ENCODE peak calls at places on chromosomes 11 and 22, in five cellular contexts. One of them, this sample, is unnamed.
A peak's percentile ranks its signal among the peaks of the same experiment; 100 is the strongest.

GRCh38 chr11:59152312-59152967 is 9.8 kb downstream of the FAM111A start:
- DNase-seq in HAP-1: no peak
- DNase-seq in lung: no peak
- DNase-seq in MM.1S: peak; percentile 62
- DNase-seq in kidney tubule cell: no peak
- DNase-seq in this sample: no peak

GRCh38 chr22:36208934-36209333 is 7.3 kb upstream of the APOL4 start:
- DNase-seq in lung: no peak
- DNase-seq in MM.1S: no peak
- DNase-seq in HAP-1: no peak
- DNase-seq in kidney tubule cell: no peak
- DNase-seq in this sample: no peak

GRCh38 chr11:30733748-30734147 is 147.6 kb upstream of the MPPED2 start:
- DNase-seq in HAP-1: no peak
- DNase-seq in lung: no peak
- DNase-seq in kidney tubule cell: no peak
- DNase-seq in MM.1S: no peak
- DNase-seq in this sample: no peak

GRCh38 chr11:10294289-10294953 is 402 bp upstream of the SBF2 start:
- DNase-seq in kidney tubule cell: peak; percentile 52
- DNase-seq in lung: no peak
- DNase-seq in MM.1S: no peak
- DNase-seq in HAP-1: peak; percentile 50
- DNase-seq in this sample: peak; percentile 36

GRCh38 chr22:23253475-23254055 is 73.3 kb downstream of the BCR start:
- DNase-seq in lung: no peak
- DNase-seq in HAP-1: no peak
- DNase-seq in MM.1S: no peak
- DNase-seq in kidney tubule cell: no peak
- DNase-seq in this sample: no peak

GRCh38 chr11:10633261-10633660 is 60.3 kb downstream of the IRAG1 start:
- DNase-seq in kidney tubule cell: no peak
- DNase-seq in HAP-1: no peak
- DNase-seq in lung: no peak
- DNase-seq in MM.1S: peak; percentile 64
- DNase-seq in this sample: no peak

GRCh38 chr11:17571431-17572358 is 24.6 kb downstream of the OTOG start:
- DNase-seq in kidney tubule cell: no peak
- DNase-seq in lung: no peak
- DNase-seq in MM.1S: no peak
- DNase-seq in HAP-1: no peak
- DNase-seq in this sample: no peak

GRCh38 chr22:27435839-27436581 is 365.5 kb downstream of the MN1 start:
- DNase-seq in MM.1S: no peak
- DNase-seq in HAP-1: peak; percentile 49
- DNase-seq in lung: peak; percentile 31
- DNase-seq in kidney tubule cell: no peak
- DNase-seq in this sample: no peak

GRCh38 chr11:112113539-112114457 is 27.1 kb downstream of the SDHD start:
- DNase-seq in kidney tubule cell: peak; percentile 67
- DNase-seq in MM.1S: peak; percentile 47
- DNase-seq in HAP-1: peak; percentile 70
- DNase-seq in lung: no peak
- DNase-seq in this sample: peak; percentile 55

GRCh38 chr22:19875061-19875530 is 20.4 kb upstream of the GNB1L start:
- DNase-seq in MM.1S: no peak
- DNase-seq in kidney tubule cell: no peak
- DNase-seq in HAP-1: no peak
- DNase-seq in lung: no peak
- DNase-seq in this sample: no peak

GRCh38 chr22:41532908-41533825 is 11.1 kb downstream of the POLR3H start:
- DNase-seq in lung: peak; percentile 62
- DNase-seq in HAP-1: peak; percentile 54
- DNase-seq in MM.1S: peak; percentile 63
- DNase-seq in kidney tubule cell: peak; percentile 74
- DNase-seq in this sample: peak; percentile 14

GRCh38 chr11:104620991-104621390 is 277.3 kb downstream of the CASP12 start:
- DNase-seq in MM.1S: no peak
- DNase-seq in HAP-1: no peak
- DNase-seq in kidney tubule cell: peak; percentile 44
- DNase-seq in lung: no peak
- DNase-seq in this sample: no peak